ENCODE peak calls at places on chromosomes 11 and 22, in eight cellular contexts. O, R, F, V, D, I, C and W are unnamed samples.
A peak's percentile ranks its signal among the peaks of the same experiment; 100 is the strongest.

GRCh38 chr11:117316197-117316961 is at the start of gene BACE1:
- DNase-seq in V (peak; percentile 60), C (peak; percentile 33), R (peak; percentile 88), O (peak; percentile 82), F (peak; percentile 84), D (peak; percentile 89), I (peak; percentile 59), W (peak; percentile 73)

GRCh38 chr22:27378343-27378800 is 423.2 kb downstream of the MN1 start:
- DNase-seq in F (no peak), D (no peak), I (no peak), C (no peak), O (no peak), V (no peak), R (peak; percentile 13), W (no peak)

GRCh38 chr11:119103793-119104192 is 2.1 kb upstream of the DPAGT1 start:
- DNase-seq in O (no peak), V (no peak), C (no peak), R (no peak), I (no peak), D (no peak), F (no peak), W (no peak)

GRCh38 chr11:72441647-72442267 is 7.4 kb upstream of the CLPB start:
- DNase-seq in R (no peak), V (no peak), C (no peak), D (peak; percentile 37), I (no peak), O (no peak), F (no peak), W (no peak)

GRCh38 chr22:17826151-17826550 is 51.9 kb upstream of the BID start:
- DNase-seq in D (no peak), O (no peak), F (no peak), R (no peak), I (no peak), V (no peak), C (no peak), W (no peak)

GRCh38 chr22:36405671-36406070 is 17.9 kb upstream of the MYH9 start:
- DNase-seq in I (no peak), F (no peak), V (no peak), C (no peak), R (peak; percentile 72), O (no peak), D (peak; percentile 63), W (no peak)

GRCh38 chr11:64917663-64917995 is 620 bp upstream of the ATG2A start:
- DNase-seq in I (no peak), V (no peak), R (no peak), D (peak; percentile 16), F (no peak), O (no peak), C (no peak), W (no peak)

GRCh38 chr22:33083212-33083611 is 25.0 kb upstream of the SYN3 start:
- DNase-seq in D (peak; percentile 6), O (no peak), I (no peak), F (no peak), V (no peak), R (no peak), C (no peak), W (no peak)

GRCh38 chr22:42967005-42967404 is 47.9 kb downstream of the PACSIN2 start:
- DNase-seq in C (no peak), D (no peak), F (no peak), I (no peak), R (no peak), V (no peak), O (no peak), W (peak; percentile 51)

GRCh38 chr22:45996241-45997076 is 19.5 kb upstream of the WNT7B start:
- DNase-seq in D (peak; percentile 94), O (no peak), V (no peak), I (no peak), R (peak; percentile 56), C (no peak), F (peak; percentile 75), W (peak; percentile 51)

GRCh38 chr22:44090571-44090905 is 66.4 kb downstream of the PARVB start:
- DNase-seq in F (no peak), V (no peak), O (no peak), I (no peak), C (no peak), R (no peak), D (no peak), W (no peak)

GRCh38 chr11:131889760-131890620 is 519.6 kb downstream of the NTM start:
- DNase-seq in I (no peak), C (no peak), O (no peak), R (no peak), F (no peak), V (no peak), D (peak; percentile 19), W (no peak)

GRCh38 chr11:61037694-61038093 is 64.6 kb upstream of the CD5 start:
- DNase-seq in C (no peak), V (no peak), O (no peak), R (no peak), F (peak; percentile 37), I (no peak), D (no peak), W (no peak)

GRCh38 chr11:114762437-114762836 is 84.1 kb downstream of the NXPE2 start:
- DNase-seq in V (no peak), I (peak; percentile 23), O (peak; percentile 24), C (no peak), F (peak; percentile 60), R (peak; percentile 45), D (peak; percentile 75), W (peak; percentile 61)

GRCh38 chr11:130892847-130893246 is 23.4 kb downstream of the SNX19 start:
- DNase-seq in R (no peak), V (no peak), I (no peak), C (no peak), D (no peak), O (no peak), F (no peak), W (no peak)

GRCh38 chr11:1450958-1451710 is 35.4 kb downstream of the MOB2 start:
- DNase-seq in V (no peak), R (no peak), I (no peak), D (no peak), C (no peak), F (no peak), O (peak; percentile 26), W (no peak)

GRCh38 chr22:27331526-27332281 is 469.9 kb downstream of the MN1 start:
- DNase-seq in R (peak; percentile 51), C (peak; percentile 13), I (no peak), D (peak; percentile 82), V (no peak), O (no peak), F (peak; percentile 46), W (no peak)

GRCh38 chr11:46890665-46891064 is 27.7 kb downstream of the LRP4 start:
- DNase-seq in V (no peak), I (no peak), R (no peak), D (peak; percentile 31), F (no peak), O (no peak), C (no peak), W (no peak)

GRCh38 chr11:73655686-73656085 is 9.3 kb downstream of the PLEKHB1 start:
- DNase-seq in V (no peak), O (no peak), R (no peak), I (no peak), F (no peak), C (no peak), D (no peak), W (no peak)
- H3K27ac ChIP-seq in V (peak overlapping the region; percentile 60), O (no peak overlapping the region), R (no peak overlapping the region), I (no peak overlapping the region), F (no peak overlapping the region), C (no peak overlapping the region), D (no peak overlapping the region), W (no peak overlapping the region)

DNA sequence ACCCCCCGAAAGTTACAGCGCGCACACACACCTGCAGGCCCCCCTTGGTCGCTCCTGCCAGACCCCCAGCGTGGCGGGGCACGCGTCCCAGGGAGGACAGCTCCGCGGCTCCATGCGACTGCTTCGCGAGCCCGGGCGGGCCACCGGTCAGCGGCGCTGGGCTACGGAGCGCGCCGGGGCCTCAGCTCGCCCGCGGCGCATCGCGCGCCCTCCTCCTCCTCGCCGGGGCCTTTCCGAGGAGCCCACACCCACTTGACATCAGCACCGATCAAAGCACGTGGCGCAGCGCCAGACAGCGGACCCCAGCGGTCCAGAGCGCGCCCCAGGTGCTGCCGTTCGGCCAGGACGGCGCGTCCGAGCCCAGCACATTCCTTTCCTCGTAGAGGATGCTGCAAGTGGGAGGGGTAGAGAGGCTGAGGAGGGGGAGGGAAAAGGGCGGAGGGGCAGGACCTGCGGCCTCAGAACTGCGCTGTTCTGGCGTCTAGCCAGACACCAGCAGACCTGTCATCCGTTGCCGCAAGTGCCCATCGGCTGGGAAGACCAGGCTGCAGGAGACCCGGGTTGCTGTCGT is 88.6 kb downstream of the PLEKHA7 start:
- DNase-seq in O (peak; percentile 58), V (no peak), R (peak; percentile 36), I (no peak), D (peak; percentile 62), F (peak; percentile 24), C (no peak), W (no peak)
- H3K27ac ChIP-seq in O (peak overlapping the region; percentile 68), V (no peak overlapping the region), R (peak overlapping the region; percentile 90), I (no peak overlapping the region), D (no peak overlapping the region), F (peak overlapping the region; percentile 71), C (no peak overlapping the region), W (no peak overlapping the region)

DNA sequence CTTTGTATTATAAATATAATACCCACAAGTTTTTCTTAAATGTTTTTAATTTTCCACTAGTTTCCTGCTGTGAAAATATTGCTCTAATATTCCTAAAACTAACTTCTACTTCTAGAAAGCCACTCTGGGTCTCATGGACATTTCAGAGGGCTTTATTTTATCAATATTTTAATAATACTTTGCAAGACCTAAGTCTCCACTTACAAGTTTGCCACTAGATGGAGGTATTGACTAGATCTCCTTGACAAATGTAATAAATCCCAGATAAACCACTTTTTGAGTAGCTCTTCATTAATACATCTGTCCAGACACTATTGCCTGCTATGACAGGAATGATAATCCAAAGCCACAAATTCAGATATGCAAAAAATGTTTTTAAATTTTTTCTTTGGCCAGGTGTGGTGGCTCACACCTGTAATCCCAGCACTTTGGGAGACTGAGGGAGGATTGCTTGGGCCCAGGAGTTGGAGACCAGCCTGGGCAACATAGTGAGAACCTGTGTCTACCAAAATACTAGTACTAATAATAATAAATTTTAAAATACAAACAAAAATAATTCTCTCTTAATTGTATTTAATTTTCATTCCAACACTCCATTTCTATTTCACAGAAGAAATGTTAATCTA is 3.5 kb upstream of the ACAT1 start:
- DNase-seq in F (no peak), O (peak; percentile 44), V (no peak), D (peak; percentile 71), I (peak; percentile 34), R (no peak), C (no peak), W (no peak)
- H3K27ac ChIP-seq in F (peak overlapping the region; percentile 98), O (no peak overlapping the region), V (no peak overlapping the region), D (no peak overlapping the region), I (no peak overlapping the region), R (no peak overlapping the region), C (no peak overlapping the region), W (peak overlapping the region; percentile 92)

DNA sequence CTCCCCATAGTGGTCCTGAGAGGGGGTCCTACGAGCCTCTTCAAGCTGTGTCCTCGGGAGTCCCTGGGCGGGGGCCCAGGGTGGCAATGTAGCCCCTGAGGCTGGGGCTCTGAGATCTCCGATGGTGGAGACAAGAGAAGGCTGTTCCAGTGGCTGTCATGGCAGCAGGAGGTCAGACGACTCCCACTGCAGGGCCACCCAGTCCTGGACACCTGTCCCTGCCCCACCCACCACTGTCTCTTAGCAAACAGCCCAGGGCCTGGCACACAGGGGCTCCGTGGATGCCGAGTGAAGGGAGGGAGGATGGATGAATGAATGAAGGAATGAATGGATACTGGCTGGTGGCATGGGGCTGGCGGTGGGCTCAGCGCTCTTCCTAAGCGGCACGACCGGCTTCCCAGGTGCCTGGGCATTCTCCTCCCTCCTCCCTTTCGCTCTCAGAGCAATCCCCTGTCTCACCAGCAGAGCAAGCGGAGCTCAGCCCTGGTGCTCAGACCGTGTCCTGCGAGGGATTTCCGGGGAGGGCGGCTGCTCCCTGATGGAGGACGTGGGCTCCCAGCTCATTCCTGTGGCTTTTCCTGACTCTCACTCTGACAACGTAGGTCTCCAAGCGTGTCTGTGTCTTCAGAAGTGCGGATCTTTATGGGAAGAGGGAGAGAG is 1272.7 kb downstream of the BRD1 start:
- DNase-seq in D (no peak), I (no peak), C (no peak), F (no peak), R (no peak), V (no peak), O (no peak), W (no peak)
- H3K27ac ChIP-seq in D (no peak overlapping the region), I (no peak overlapping the region), C (no peak overlapping the region), F (no peak overlapping the region), R (no peak overlapping the region), V (no peak overlapping the region), O (no peak overlapping the region), W (no peak overlapping the region)